ENCODE peak calls at places on chromosomes 2 and 18, in ten cellular contexts. A is left lung; G is endodermal cell; F is CD4-positive, alpha-beta T cell; L is K562; R is fibroblast of lung; Y is prostate gland; V is neuronal stem cell; D is A549; N is RWPE2. J is an unnamed sample.

GRCh38 chr2:14255135-14255820 is 377.2 kb upstream of the LRATD1 start:
- DNase-seq in G (peak), A (peak), L (no peak), N (no peak), D (no peak), R (no peak), V (no peak), F (no peak), Y (no peak), J (no peak)

GRCh38 chr2:127857494-127857818 is 499 bp downstream of the POLR2D start:
- DNase-seq in L (peak), N (no peak), Y (no peak), R (peak), D (peak), V (no peak), F (no peak), A (no peak), G (peak), J (no peak)

GRCh38 chr2:66700181-66700686 is 265.3 kb downstream of the MEIS1 start:
- DNase-seq in V (peak), D (no peak), N (no peak), A (no peak), F (no peak), R (no peak), Y (no peak), G (no peak), L (no peak), J (no peak)

GRCh38 chr2:66576381-66577330 is 141.7 kb downstream of the MEIS1 start:
- DNase-seq in N (no peak), A (peak), F (no peak), D (peak), L (no peak), R (peak), G (peak), Y (peak), V (no peak), J (no peak)

GRCh38 chr18:70288171-70288850 is 534 bp upstream of the SOCS6 start:
- DNase-seq in Y (peak), N (no peak), D (no peak), R (peak), A (peak), L (peak), G (peak), V (peak), F (no peak), J (peak)

GRCh38 chr2:229575569-229576315 is 138.6 kb downstream of the DNER start:
- DNase-seq in G (no peak), N (no peak), Y (no peak), L (no peak), A (no peak), V (no peak), R (peak), F (no peak), D (no peak), J (no peak)

GRCh38 chr2:16326736-16327300 is 338.8 kb downstream of the CYRIA start:
- DNase-seq in D (no peak), Y (no peak), F (no peak), V (no peak), A (no peak), L (no peak), R (no peak), N (no peak), G (no peak), J (no peak)

GRCh38 chr18:9516437-9517064 is 41.2 kb downstream of the RALBP1 start:
- DNase-seq in Y (no peak), F (no peak), V (peak), R (peak), N (no peak), A (no peak), G (no peak), D (no peak), L (peak), J (no peak)

GRCh38 chr2:158459161-158460003 is 2.6 kb downstream of the PKP4 start:
- DNase-seq in F (no peak), V (no peak), N (no peak), D (no peak), A (no peak), R (no peak), L (no peak), G (no peak), Y (no peak), J (no peak)

GRCh38 chr2:88638743-88639142 is 11.5 kb upstream of the EIF2AK3 start:
- DNase-seq in D (no peak), L (no peak), V (no peak), G (no peak), N (no peak), Y (no peak), R (no peak), A (no peak), F (no peak), J (no peak)

GRCh38 chr18:68940039-68940438 is 142.2 kb downstream of the CCDC102B start:
- DNase-seq in L (no peak), F (no peak), A (no peak), V (no peak), N (no peak), Y (no peak), R (peak), D (no peak), G (no peak), J (no peak)

GRCh38 chr2:160910681-160911080 is 249.5 kb upstream of the TANK start:
- DNase-seq in A (no peak), D (no peak), F (no peak), Y (no peak), L (no peak), G (no peak), V (no peak), R (peak), N (no peak), J (no peak)

GRCh38 chr2:38554973-38555595 is 47.6 kb downstream of the HNRNPLL start:
- DNase-seq in Y (no peak), F (no peak), A (no peak), N (no peak), D (peak), G (no peak), L (peak), R (peak), V (no peak), J (no peak)

GRCh38 chr2:182259629-182260150 is 167.1 kb downstream of the PDE1A start:
- DNase-seq in D (no peak), N (no peak), F (no peak), R (peak), L (no peak), V (no peak), Y (no peak), A (no peak), G (no peak), J (no peak)

GRCh38 chr2:119553687-119554344 is 9.6 kb downstream of the CFAP221 start:
- DNase-seq in N (no peak), G (no peak), A (no peak), R (no peak), V (no peak), D (no peak), Y (no peak), F (no peak), L (no peak), J (no peak)

GRCh38 chr2:196591621-196592022 is 47.9 kb upstream of the CCDC150 start:
- DNase-seq in D (no peak), A (no peak), F (no peak), L (no peak), R (no peak), V (no peak), Y (no peak), N (no peak), G (no peak), J (no peak)

GRCh38 chr2:149119358-149119757 is 80.9 kb downstream of the LYPD6B start:
- DNase-seq in F (no peak), R (no peak), Y (no peak), A (no peak), V (no peak), G (no peak), D (no peak), N (no peak), L (no peak), J (no peak)

GRCh38 chr2:216932806-216933579 is 73.1 kb upstream of the TNP1 start:
- DNase-seq in G (no peak), A (no peak), R (no peak), D (no peak), L (peak), F (no peak), Y (no peak), V (no peak), N (no peak), J (no peak)

GRCh38 chr2:20164734-20165242 is 60.1 kb downstream of the SDC1 start:
- DNase-seq in D (no peak), A (no peak), L (no peak), F (no peak), V (no peak), Y (no peak), R (no peak), N (no peak), G (peak), J (no peak)

GRCh38 chr2:190180313-190181065 is 118.0 kb upstream of the MSTN start:
- DNase-seq in A (peak), N (no peak), G (peak), D (peak), F (no peak), Y (peak), V (peak), L (peak), R (peak), J (no peak)

GRCh38 chr18:26225022-26225693 is 1.1 kb upstream of the TAF4B start:
- DNase-seq in A (no peak), D (no peak), F (no peak), V (no peak), Y (no peak), L (no peak), R (no peak), G (peak), N (no peak), J (no peak)

GRCh38 chr2:84970266-84970955 is 550 bp upstream of the KCMF1 start:
- DNase-seq in N (peak), R (peak), F (peak), A (peak), G (peak), L (peak), Y (peak), D (no peak), V (no peak), J (peak)

GRCh38 chr2:122168799-122169198 is 413.3 kb downstream of the TSN start:
- DNase-seq in R (no peak), G (peak), F (no peak), N (no peak), V (no peak), L (no peak), D (no peak), Y (no peak), A (no peak), J (no peak)

GRCh38 chr2:641501-642430 is 35.4 kb downstream of the TMEM18 start:
- DNase-seq in V (no peak), R (no peak), N (no peak), F (no peak), G (peak), Y (peak), A (no peak), D (no peak), L (no peak), J (no peak)

GRCh38 chr18:61203151-61203550 is 130.1 kb upstream of the CDH20 start:
- DNase-seq in R (no peak), V (no peak), F (no peak), D (no peak), L (no peak), Y (no peak), N (no peak), A (no peak), G (no peak), J (no peak)

GRCh38 chr18:3248062-3248669 is 565 bp downstream of the MYL12A start:
- DNase-seq in V (peak), L (no peak), F (no peak), N (no peak), D (no peak), G (no peak), A (no peak), R (peak), Y (no peak), J (no peak)

GRCh38 chr2:12341919-12342318 is 374.8 kb upstream of the TRIB2 start:
- DNase-seq in G (no peak), N (no peak), Y (no peak), L (no peak), D (no peak), R (no peak), V (no peak), A (no peak), F (no peak), J (no peak)

GRCh38 chr2:34031097-34031496 is 432.0 kb upstream of the FAM98A start:
- DNase-seq in F (no peak), R (no peak), G (no peak), V (no peak), N (no peak), A (no peak), Y (no peak), L (no peak), D (no peak), J (no peak)

GRCh38 chr18:8366656-8367055 is 242.6 kb upstream of the RAB12 start:
- DNase-seq in V (no peak), L (no peak), D (no peak), Y (no peak), G (peak), F (no peak), N (no peak), R (no peak), A (no peak), J (no peak)

GRCh38 chr2:9937258-9937657 is 14.2 kb upstream of the GRHL1 start:
- DNase-seq in G (no peak), V (no peak), N (no peak), F (no peak), R (no peak), D (no peak), Y (no peak), L (no peak), A (no peak), J (no peak)
- H3K27ac ChIP-seq in G (no peak), V (no peak), N (no peak), F (no peak), R (no peak), D (no peak), Y (no peak), L (no peak), A (no peak), J (no peak)

GRCh38 chr18:48954837-48955527 is 4.2 kb upstream of the SMAD7 start:
- DNase-seq in D (no peak), Y (peak), V (no peak), N (no peak), A (no peak), G (peak), L (no peak), F (no peak), R (no peak), J (no peak)
- H3K27ac ChIP-seq in D (peak), Y (peak), V (no peak), N (peak), A (peak), G (no peak), L (no peak), F (no peak), R (peak), J (peak)

GRCh38 chr2:226605642-226606041 is 194.0 kb downstream of the IRS1 start:
- DNase-seq in Y (no peak), A (no peak), N (no peak), D (no peak), L (no peak), F (no peak), G (no peak), R (no peak), V (no peak), J (no peak)

GRCh38 chr2:226603606-226604005 is 196.0 kb downstream of the IRS1 start:
- DNase-seq in F (no peak), A (no peak), R (no peak), L (no peak), V (no peak), Y (no peak), G (no peak), N (no peak), D (no peak), J (no peak)

GRCh38 chr2:226601881-226602280 is 197.7 kb downstream of the IRS1 start:
- DNase-seq in A (no peak), R (peak), D (no peak), G (no peak), Y (no peak), L (no peak), V (no peak), F (no peak), N (no peak), J (no peak)

GRCh38 chr2:226600184-226600583 is 199.4 kb downstream of the IRS1 start:
- DNase-seq in N (no peak), D (no peak), G (no peak), F (no peak), L (no peak), V (no peak), A (no peak), Y (no peak), R (no peak), J (no peak)
- H3K27ac ChIP-seq in N (no peak), D (no peak), G (no peak), F (no peak), L (no peak), V (no peak), A (no peak), Y (no peak), R (no peak), J (no peak)

GRCh38 chr2:235692671-235693171 is 198.9 kb downstream of the AGAP1 start:
- DNase-seq in D (no peak), G (no peak), F (no peak), N (no peak), Y (no peak), A (peak), R (no peak), V (no peak), L (no peak), J (no peak)
- H3K27ac ChIP-seq in D (no peak), G (no peak), F (no peak), N (no peak), Y (no peak), A (no peak), R (no peak), V (no peak), L (no peak), J (no peak)

GRCh38 chr2:207513577-207514257 is 16.0 kb upstream of the CREB1 start:
- DNase-seq in F (no peak), L (no peak), Y (no peak), V (no peak), G (no peak), N (no peak), R (peak), A (no peak), D (no peak), J (no peak)
- H3K27ac ChIP-seq in F (no peak), L (no peak), Y (no peak), V (no peak), G (no peak), N (peak), R (peak), A (peak), D (peak), J (peak)

GRCh38 chr2:47741637-47742036 is 41.3 kb upstream of the MSH6 start:
- DNase-seq in Y (no peak), R (no peak), F (no peak), L (no peak), G (no peak), A (no peak), N (no peak), V (no peak), D (no peak), J (no peak)
- H3K27ac ChIP-seq in Y (no peak), R (no peak), F (no peak), L (no peak), G (no peak), A (no peak), N (no peak), V (no peak), D (no peak), J (no peak)

GRCh38 chr2:110860620-110861019 is 128.2 kb downstream of the ACOXL start:
- DNase-seq in A (no peak), G (no peak), D (no peak), N (no peak), L (no peak), Y (no peak), R (no peak), F (no peak), V (no peak), J (no peak)
- H3K27ac ChIP-seq in A (no peak), G (no peak), D (no peak), N (no peak), L (no peak), Y (no peak), R (no peak), F (no peak), V (peak), J (no peak)